ENCODE peak calls at places on chromosomes 13 and 19, in five cellular contexts. One of them, this sample, is unnamed.

GRCh38 chr19:18294467-18294864 is 13.0 kb upstream of the JUND start:
- DNase-seq in NCI-H748 treated with DMSO at 0.1 percent for 48 hours: peak; percentile 16
- DNase-seq in RPMI7951: no peak
- DNase-seq in activated T-cell treated with anti-CD3 and anti-CD28 coated beads for 1 hour: peak; percentile 86
- DNase-seq in kidney epithelial cell: no peak
- DNase-seq in this sample: no peak

GRCh38 chr19:16113727-16114126 is 2.0 kb downstream of the RAB8A start:
- DNase-seq in kidney epithelial cell: no peak
- DNase-seq in activated T-cell treated with anti-CD3 and anti-CD28 coated beads for 1 hour: no peak
- DNase-seq in RPMI7951: no peak
- DNase-seq in NCI-H748 treated with DMSO at 0.1 percent for 48 hours: no peak
- DNase-seq in this sample: no peak

GRCh38 chr13:66210677-66211076 is 1019.5 kb downstream of the PCDH9 start:
- DNase-seq in RPMI7951: peak; percentile 6
- DNase-seq in NCI-H748 treated with DMSO at 0.1 percent for 48 hours: no peak
- DNase-seq in kidney epithelial cell: peak; percentile 55
- DNase-seq in activated T-cell treated with anti-CD3 and anti-CD28 coated beads for 1 hour: no peak
- DNase-seq in this sample: no peak

GRCh38 chr19:7544626-7545025 is 9.1 kb downstream of the PNPLA6 start:
- DNase-seq in RPMI7951: no peak
- DNase-seq in NCI-H748 treated with DMSO at 0.1 percent for 48 hours: no peak
- DNase-seq in kidney epithelial cell: no peak
- DNase-seq in activated T-cell treated with anti-CD3 and anti-CD28 coated beads for 1 hour: no peak
- DNase-seq in this sample: peak; percentile 42

GRCh38 chr19:511101-511841 is 4.0 kb downstream of the TPGS1 start:
- DNase-seq in activated T-cell treated with anti-CD3 and anti-CD28 coated beads for 1 hour: peak; percentile 68
- DNase-seq in kidney epithelial cell: no peak
- DNase-seq in NCI-H748 treated with DMSO at 0.1 percent for 48 hours: peak; percentile 89
- DNase-seq in RPMI7951: no peak
- DNase-seq in this sample: no peak

GRCh38 chr19:5041168-5042038 is 72.5 kb downstream of the KDM4B start:
- DNase-seq in NCI-H748 treated with DMSO at 0.1 percent for 48 hours: no peak
- DNase-seq in RPMI7951: no peak
- DNase-seq in activated T-cell treated with anti-CD3 and anti-CD28 coated beads for 1 hour: no peak
- DNase-seq in kidney epithelial cell: no peak
- DNase-seq in this sample: no peak

GRCh38 chr13:42906257-42906656 is 85.8 kb downstream of the EPSTI1 start:
- DNase-seq in kidney epithelial cell: no peak
- DNase-seq in RPMI7951: no peak
- DNase-seq in activated T-cell treated with anti-CD3 and anti-CD28 coated beads for 1 hour: no peak
- DNase-seq in NCI-H748 treated with DMSO at 0.1 percent for 48 hours: no peak
- DNase-seq in this sample: no peak

GRCh38 chr19:55152017-55152416 is 3.0 kb upstream of the TNNT1 start:
- DNase-seq in NCI-H748 treated with DMSO at 0.1 percent for 48 hours: no peak
- DNase-seq in RPMI7951: no peak
- DNase-seq in activated T-cell treated with anti-CD3 and anti-CD28 coated beads for 1 hour: no peak
- DNase-seq in kidney epithelial cell: no peak
- DNase-seq in this sample: no peak